ENCODE peak calls at places on chromosomes 1 and 21, in six cellular contexts. V is left lung, K is IMR-90, E is left ventricle myocardium inferior, R is heart left ventricle, J is neuronal stem cell. W is an unnamed sample. For H3K9me3, the result is how much of the 10 kb centered on the place peaks cover.

GRCh38 chr1:201214461-201214860 is 23.8 kb downstream of the IGFN1 start:
- DNase-seq in E (no peak), V (no peak), J (no peak), K (no peak), R (no peak), W (no peak)

GRCh38 chr21:39104911-39105310 is 78.3 kb downstream of the PSMG1 start:
- DNase-seq in R (no peak), K (no peak), V (no peak), E (no peak), J (no peak), W (no peak)

GRCh38 chr1:41633764-41634163 is 149.3 kb upstream of the EDN2 start:
- DNase-seq in E (no peak), K (peak), R (no peak), J (no peak), V (no peak), W (no peak)

GRCh38 chr1:38889589-38889988 is 8.2 kb upstream of the GJA9 start:
- DNase-seq in K (no peak), E (no peak), J (no peak), R (no peak), V (no peak), W (no peak)

GRCh38 chr1:22712502-22713271 is 2.0 kb downstream of the EPHB2 start:
- DNase-seq in V (no peak), E (no peak), J (no peak), K (peak), R (no peak), W (no peak)

GRCh38 chr1:31848381-31848897 is 32.6 kb upstream of the SPOCD1 start:
- DNase-seq in K (no peak), J (no peak), V (no peak), R (no peak), E (no peak), W (no peak)

GRCh38 chr1:235902638-235903542 is 36.2 kb upstream of the LYST start:
- DNase-seq in J (no peak), K (peak), V (peak), R (no peak), E (no peak), W (no peak)

GRCh38 chr21:36709030-36709867 is 10.3 kb downstream of the SIM2 start:
- DNase-seq in R (no peak), J (no peak), K (no peak), V (no peak), E (no peak), W (no peak)

GRCh38 chr1:56380556-56380955 is 198.8 kb downstream of the PLPP3 start:
- DNase-seq in K (no peak), J (no peak), E (no peak), V (no peak), R (no peak), W (no peak)

GRCh38 chr1:115374598-115374997 is 36.5 kb upstream of the NGF start:
- DNase-seq in J (no peak), V (no peak), K (no peak), E (no peak), R (no peak), W (no peak)

GRCh38 chr1:115239148-115239820 is 98.8 kb downstream of the NGF start:
- DNase-seq in J (no peak), K (peak), E (no peak), V (no peak), R (no peak), W (no peak)

GRCh38 chr1:94819945-94820746 is at the start of gene SLC44A3:
- DNase-seq in K (peak), J (peak), E (peak), R (peak), V (peak), W (no peak)

GRCh38 chr1:31934706-31935629 is 3.2 kb downstream of the PTP4A2 start:
- DNase-seq in K (peak), J (no peak), R (no peak), V (no peak), E (no peak), W (no peak)

GRCh38 chr1:8077602-8078001 is 51.5 kb upstream of the ERRFI1 start:
- DNase-seq in K (no peak), R (no peak), V (no peak), J (no peak), E (no peak), W (no peak)

GRCh38 chr1:46288485-46289133 is 14.8 kb downstream of the LRRC41 start:
- DNase-seq in R (no peak), E (no peak), K (peak), J (no peak), V (no peak), W (no peak)

GRCh38 chr1:46401964-46402626 is 8.0 kb downstream of the FAAH start:
- DNase-seq in V (peak), R (no peak), K (peak), E (peak), J (no peak), W (no peak)

GRCh38 chr1:58841455-58841854 is 57.6 kb upstream of the JUN start:
- DNase-seq in V (no peak), R (no peak), E (no peak), J (no peak), K (no peak), W (peak)

GRCh38 chr1:240435996-240436566 is 175.9 kb downstream of the GREM2 start:
- DNase-seq in R (no peak), E (no peak), V (no peak), J (no peak), K (peak), W (no peak)

GRCh38 chr1:10980094-10980577 is 32.3 kb upstream of the TARDBP start:
- DNase-seq in J (peak), K (peak), E (peak), R (peak), V (peak), W (no peak)

GRCh38 chr1:226414098-226414698 is 6.3 kb upstream of the PARP1 start:
- DNase-seq in E (no peak), R (no peak), K (no peak), V (no peak), J (no peak), W (no peak)

GRCh38 chr1:224432672-224433040 is 1.9 kb downstream of the WDR26 start:
- DNase-seq in K (no peak), R (no peak), V (no peak), E (no peak), J (no peak), W (no peak)

GRCh38 chr1:53295746-53296722 is 31.8 kb downstream of the LRP8 start:
- DNase-seq in K (no peak), V (no peak), E (no peak), J (no peak), R (no peak), W (no peak)

GRCh38 chr1:91913018-91913417 is 27.1 kb upstream of the TGFBR3 start:
- DNase-seq in R (no peak), E (no peak), K (peak), V (no peak), J (no peak), W (no peak)

GRCh38 chr1:225652726-225653462 is at the start of gene ENAH:
- DNase-seq in K (peak), V (peak), R (peak), J (peak), E (peak), W (no peak)

GRCh38 chr1:9418851-9419250 is 120.4 kb upstream of the SLC25A33 start:
- DNase-seq in V (no peak), K (no peak), E (no peak), J (no peak), R (no peak), W (no peak)

GRCh38 chr1:210830034-210831028 is 303.6 kb downstream of the KCNH1 start:
- DNase-seq in R (no peak), V (no peak), E (no peak), K (no peak), J (no peak), W (no peak)

GRCh38 chr1:113975211-113975895 is 3.9 kb upstream of the OLFML3 start:
- DNase-seq in R (no peak), K (peak), E (no peak), V (no peak), J (no peak), W (no peak)

GRCh38 chr1:248622491-248623106 is 12.3 kb downstream of the OR2T11 start:
- DNase-seq in R (no peak), K (peak), J (no peak), V (no peak), E (no peak), W (no peak)
- H3K9me3 ChIP-seq in R (under half), K (under half), J (under half), V (under half), E (under half), W (under half)

GRCh38 chr21:9763807-9764206 is 757.6 kb upstream of the TPTE start:
- DNase-seq in R (no peak), K (no peak), E (no peak), J (no peak), V (no peak), W (no peak)
- H3K9me3 ChIP-seq in R (under half), K (under half), E (under half), J (under half), V (half or more), W (under half)

DNA sequence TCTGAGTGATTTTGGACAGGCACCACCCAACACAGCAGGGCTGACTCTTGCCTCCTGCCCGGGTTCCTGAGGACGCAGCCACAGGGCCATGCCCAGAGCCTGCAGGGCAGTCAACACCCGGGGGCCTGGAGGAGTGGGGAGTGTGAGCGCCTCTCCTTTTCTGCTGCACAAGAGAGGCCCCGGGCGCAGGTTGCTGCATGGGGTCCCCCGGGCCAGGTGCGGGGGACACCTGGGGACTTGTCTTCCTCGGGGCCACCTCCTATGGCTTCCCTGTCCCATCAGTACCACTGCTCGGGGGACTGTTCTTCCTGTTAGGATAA is 6.9 kb upstream of the TTC34 start:
- DNase-seq in J (no peak), K (no peak), R (no peak), V (peak), E (no peak), W (no peak)
- H3K9me3 ChIP-seq in J (under half), K (half or more), R (under half), V (under half), E (under half), W (under half)

DNA sequence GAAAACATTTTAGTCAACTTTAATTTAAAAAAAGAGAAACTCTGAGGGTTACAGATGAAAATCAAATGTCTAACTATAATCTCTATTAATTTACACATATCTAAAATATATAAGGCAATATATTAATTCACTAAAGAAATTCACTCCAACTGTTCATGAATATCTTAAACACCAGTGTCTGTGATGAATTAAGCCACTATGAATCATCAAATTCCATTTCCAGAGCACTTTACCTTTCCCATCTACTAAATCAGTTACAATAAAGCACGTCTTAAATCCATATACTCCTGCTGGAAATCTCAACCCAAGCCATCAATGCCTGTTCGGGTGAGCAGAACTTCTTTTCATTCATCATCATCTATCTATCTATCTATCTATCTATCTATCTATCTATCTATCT is 4.3 kb downstream of the TAF5L start:
- DNase-seq in E (no peak), R (no peak), V (no peak), K (peak), J (no peak), W (no peak)
- H3K9me3 ChIP-seq in E (under half), R (under half), V (under half), K (under half), J (under half), W (under half)

GRCh38 chr1:197965132-197965707 is 48.0 kb downstream of the LHX9 start:
- DNase-seq in V (no peak), R (no peak), E (no peak), K (peak), J (no peak), W (no peak)

GRCh38 chr1:197976368-197976767 is 59.2 kb downstream of the LHX9 start:
- DNase-seq in K (peak), J (no peak), R (no peak), E (no peak), V (no peak), W (no peak)

GRCh38 chr1:197967066-197967465 is 49.9 kb downstream of the LHX9 start:
- DNase-seq in E (no peak), R (no peak), K (no peak), V (no peak), J (no peak), W (no peak)

GRCh38 chr1:197972406-197972805 is 55.2 kb downstream of the LHX9 start:
- DNase-seq in J (no peak), R (no peak), E (no peak), V (no peak), K (no peak), W (no peak)

GRCh38 chr1:197970771-197971170 is 53.6 kb downstream of the LHX9 start:
- DNase-seq in K (no peak), J (no peak), V (no peak), R (no peak), E (no peak), W (no peak)
- H3K9me3 ChIP-seq in K (under half), J (under half), V (under half), R (under half), E (under half), W (under half)

DNA sequence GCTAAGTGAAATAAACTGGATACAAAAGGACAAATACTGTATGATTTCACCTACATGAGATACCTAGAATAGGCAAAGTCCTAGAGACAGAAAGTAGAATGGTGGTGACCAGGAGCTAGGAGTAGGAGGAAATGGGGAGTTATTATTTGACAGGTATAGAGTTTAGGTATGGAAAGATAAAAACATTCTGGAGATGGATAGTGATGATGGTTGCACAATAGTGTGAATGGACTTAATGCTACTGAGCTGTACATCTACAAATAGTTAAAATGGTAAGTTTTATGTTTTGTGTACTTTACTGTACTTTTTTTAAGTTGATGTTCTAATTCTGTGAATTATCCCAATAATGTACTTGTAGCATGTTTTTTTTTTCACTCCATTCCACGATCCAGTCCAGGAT is 59.5 kb upstream of the RALGPS2 start:
- DNase-seq in E (no peak), K (no peak), J (no peak), R (no peak), V (no peak), W (no peak)
- H3K9me3 ChIP-seq in E (under half), K (under half), J (under half), R (under half), V (under half), W (under half)

W was measured in effector memory CD4-positive, alpha-beta T cell.